ENCODE peak calls at places on chromosomes 4 and X, in six cellular contexts. One of them, this sample, is unnamed.

GRCh38 chr4:26228883-26229282 is 91.9 kb upstream of the RBPJ start:
- DNase-seq in endodermal cell: no peak
- DNase-seq in fibroblast of lung: no peak
- DNase-seq in HAP-1: no peak
- DNase-seq in SJSA1: no peak
- DNase-seq in fibroblast of pulmonary artery: no peak
- DNase-seq in this sample: no peak

GRCh38 chr4:118797558-118798142 is 38.3 kb downstream of the SEC24D start:
- DNase-seq in endodermal cell: no peak
- DNase-seq in fibroblast of lung: peak
- DNase-seq in HAP-1: no peak
- DNase-seq in SJSA1: no peak
- DNase-seq in fibroblast of pulmonary artery: peak
- DNase-seq in this sample: no peak

GRCh38 chr4:65416875-65417274 is 253.4 kb downstream of the EPHA5 start:
- DNase-seq in endodermal cell: peak
- DNase-seq in fibroblast of lung: no peak
- DNase-seq in HAP-1: no peak
- DNase-seq in SJSA1: no peak
- DNase-seq in fibroblast of pulmonary artery: peak
- DNase-seq in this sample: no peak

GRCh38 chr4:28167411-28167810 is 1306.8 kb downstream of the STIM2 start:
- DNase-seq in endodermal cell: peak
- DNase-seq in fibroblast of lung: no peak
- DNase-seq in HAP-1: no peak
- DNase-seq in SJSA1: no peak
- DNase-seq in fibroblast of pulmonary artery: no peak
- DNase-seq in this sample: no peak

GRCh38 chrX:130738638-130739195 is 164.3 kb downstream of the ENOX2 start:
- DNase-seq in endodermal cell: peak
- DNase-seq in fibroblast of lung: no peak
- DNase-seq in HAP-1: no peak
- DNase-seq in SJSA1: no peak
- DNase-seq in fibroblast of pulmonary artery: no peak
- DNase-seq in this sample: no peak

GRCh38 chr4:109764376-109764775 is 34.5 kb upstream of the PLA2G12A start:
- DNase-seq in endodermal cell: no peak
- DNase-seq in fibroblast of lung: no peak
- DNase-seq in HAP-1: no peak
- DNase-seq in SJSA1: no peak
- DNase-seq in fibroblast of pulmonary artery: no peak
- DNase-seq in this sample: no peak

GRCh38 chrX:80876877-80877276 is 67.2 kb upstream of the BRWD3 start:
- DNase-seq in endodermal cell: no peak
- DNase-seq in fibroblast of lung: peak
- DNase-seq in HAP-1: peak
- DNase-seq in SJSA1: no peak
- DNase-seq in fibroblast of pulmonary artery: peak
- DNase-seq in this sample: no peak

GRCh38 chrX:37753384-37753783 is 26.5 kb upstream of the CYBB start:
- DNase-seq in endodermal cell: no peak
- DNase-seq in fibroblast of lung: no peak
- DNase-seq in HAP-1: no peak
- DNase-seq in SJSA1: no peak
- DNase-seq in fibroblast of pulmonary artery: no peak
- DNase-seq in this sample: no peak

GRCh38 chr4:71941001-71941400 is 90.8 kb upstream of the NPFFR2 start:
- DNase-seq in endodermal cell: peak
- DNase-seq in fibroblast of lung: no peak
- DNase-seq in HAP-1: peak
- DNase-seq in SJSA1: no peak
- DNase-seq in fibroblast of pulmonary artery: peak
- DNase-seq in this sample: no peak

GRCh38 chrX:118329179-118329578 is 16.7 kb upstream of the WDR44 start:
- DNase-seq in endodermal cell: no peak
- DNase-seq in fibroblast of lung: no peak
- DNase-seq in HAP-1: no peak
- DNase-seq in SJSA1: no peak
- DNase-seq in fibroblast of pulmonary artery: no peak
- DNase-seq in this sample: no peak

GRCh38 chrX:111372065-111372464 is 39.9 kb downstream of the DCX start:
- DNase-seq in endodermal cell: no peak
- DNase-seq in fibroblast of lung: no peak
- DNase-seq in HAP-1: no peak
- DNase-seq in SJSA1: no peak
- DNase-seq in fibroblast of pulmonary artery: no peak
- DNase-seq in this sample: no peak

GRCh38 chrX:118536687-118537461 is 41.3 kb downstream of the DOCK11 start:
- DNase-seq in endodermal cell: peak
- DNase-seq in fibroblast of lung: peak
- DNase-seq in HAP-1: peak
- DNase-seq in SJSA1: no peak
- DNase-seq in fibroblast of pulmonary artery: peak
- DNase-seq in this sample: no peak

GRCh38 chr4:6541789-6542188 is 33.2 kb upstream of the MAN2B2 start:
- DNase-seq in endodermal cell: no peak
- DNase-seq in fibroblast of lung: no peak
- DNase-seq in HAP-1: no peak
- DNase-seq in SJSA1: no peak
- DNase-seq in fibroblast of pulmonary artery: no peak
- DNase-seq in this sample: no peak

GRCh38 chrX:116749943-116750342 is 287.2 kb upstream of the CT83 start:
- DNase-seq in endodermal cell: no peak
- DNase-seq in fibroblast of lung: no peak
- DNase-seq in HAP-1: peak
- DNase-seq in SJSA1: no peak
- DNase-seq in fibroblast of pulmonary artery: no peak
- DNase-seq in this sample: no peak

GRCh38 chrX:132022115-132022862 is 813 bp upstream of the STK26 start:
- DNase-seq in endodermal cell: no peak
- DNase-seq in fibroblast of lung: peak
- DNase-seq in HAP-1: peak
- DNase-seq in SJSA1: no peak
- DNase-seq in fibroblast of pulmonary artery: no peak
- DNase-seq in this sample: no peak

GRCh38 chr4:25862411-25863346 is at the start of gene SEL1L3:
- DNase-seq in endodermal cell: peak
- DNase-seq in fibroblast of lung: no peak
- DNase-seq in HAP-1: peak
- DNase-seq in SJSA1: no peak
- DNase-seq in fibroblast of pulmonary artery: no peak
- DNase-seq in this sample: no peak

GRCh38 chrX:413322-414201 is 26.9 kb upstream of the PPP2R3B start:
- DNase-seq in endodermal cell: peak
- DNase-seq in fibroblast of lung: no peak
- DNase-seq in HAP-1: no peak
- DNase-seq in SJSA1: no peak
- DNase-seq in fibroblast of pulmonary artery: peak
- DNase-seq in this sample: no peak
- H3K4me3 ChIP-seq in endodermal cell: no peak
- H3K4me3 ChIP-seq in fibroblast of lung: no peak
- H3K4me3 ChIP-seq in HAP-1: no peak
- H3K4me3 ChIP-seq in SJSA1: no peak
- H3K4me3 ChIP-seq in fibroblast of pulmonary artery: peak
- H3K4me3 ChIP-seq in this sample: no peak

DNA sequence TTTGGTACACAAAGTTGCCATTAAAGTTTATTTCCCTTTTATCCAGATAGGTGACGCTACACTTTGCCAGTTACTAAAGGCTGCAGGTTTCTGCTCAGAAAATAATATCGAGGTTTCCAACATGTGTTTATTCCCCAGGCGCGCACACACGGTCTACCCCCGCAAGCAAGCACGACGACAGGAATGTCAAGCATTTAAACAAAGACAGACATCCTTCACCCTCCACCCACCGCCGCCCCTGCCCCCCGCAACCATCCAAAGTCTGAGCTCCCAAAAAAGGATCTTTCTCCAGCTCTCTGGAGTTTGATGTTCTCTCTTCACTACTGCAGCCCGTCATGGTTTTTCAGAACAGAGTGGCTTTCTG is 1.3 kb upstream of the PCDH7 start:
- DNase-seq in endodermal cell: no peak
- DNase-seq in fibroblast of lung: peak
- DNase-seq in HAP-1: no peak
- DNase-seq in SJSA1: no peak
- DNase-seq in fibroblast of pulmonary artery: peak
- DNase-seq in this sample: no peak
- H3K4me3 ChIP-seq in endodermal cell: peak
- H3K4me3 ChIP-seq in fibroblast of lung: peak
- H3K4me3 ChIP-seq in HAP-1: peak
- H3K4me3 ChIP-seq in SJSA1: no peak
- H3K4me3 ChIP-seq in fibroblast of pulmonary artery: peak
- H3K4me3 ChIP-seq in this sample: peak

GRCh38 chr4:108607426-108607825 is 12.9 kb upstream of the RPL34 start:
- DNase-seq in endodermal cell: no peak
- DNase-seq in fibroblast of lung: no peak
- DNase-seq in HAP-1: no peak
- DNase-seq in SJSA1: no peak
- DNase-seq in fibroblast of pulmonary artery: no peak
- DNase-seq in this sample: no peak

GRCh38 chr4:108611360-108611759 is 9.0 kb upstream of the RPL34 start:
- DNase-seq in endodermal cell: no peak
- DNase-seq in fibroblast of lung: peak
- DNase-seq in HAP-1: no peak
- DNase-seq in SJSA1: no peak
- DNase-seq in fibroblast of pulmonary artery: peak
- DNase-seq in this sample: no peak
- H3K4me3 ChIP-seq in endodermal cell: no peak
- H3K4me3 ChIP-seq in fibroblast of lung: no peak
- H3K4me3 ChIP-seq in HAP-1: no peak
- H3K4me3 ChIP-seq in SJSA1: peak
- H3K4me3 ChIP-seq in fibroblast of pulmonary artery: peak
- H3K4me3 ChIP-seq in this sample: peak

GRCh38 chr4:124282301-124282898 is 430.1 kb downstream of the ANKRD50 start:
- DNase-seq in endodermal cell: no peak
- DNase-seq in fibroblast of lung: no peak
- DNase-seq in HAP-1: no peak
- DNase-seq in SJSA1: no peak
- DNase-seq in fibroblast of pulmonary artery: no peak
- DNase-seq in this sample: no peak
- H3K4me3 ChIP-seq in endodermal cell: no peak
- H3K4me3 ChIP-seq in fibroblast of lung: no peak
- H3K4me3 ChIP-seq in HAP-1: no peak
- H3K4me3 ChIP-seq in SJSA1: no peak
- H3K4me3 ChIP-seq in fibroblast of pulmonary artery: no peak
- H3K4me3 ChIP-seq in this sample: no peak

DNA sequence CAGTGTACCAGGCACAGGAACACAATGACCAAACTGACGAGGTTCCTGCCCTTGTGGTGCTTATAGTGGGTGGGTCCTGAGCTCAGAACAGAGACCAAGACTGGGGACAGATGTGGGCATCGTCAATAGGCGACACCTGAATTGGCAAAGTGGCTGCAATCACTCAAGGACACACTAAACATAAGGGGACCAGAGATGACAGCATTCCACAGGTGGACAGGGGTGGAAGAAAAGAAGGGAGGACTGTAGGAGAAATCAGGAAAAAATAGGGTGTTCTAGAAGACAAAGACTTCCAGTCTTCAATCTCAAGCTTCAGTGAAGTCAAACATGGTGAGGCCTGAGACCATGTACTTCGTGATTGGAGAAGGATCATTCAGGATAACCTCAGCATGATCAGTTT is 5.8 kb downstream of the SH3KBP1 start:
- DNase-seq in endodermal cell: no peak
- DNase-seq in fibroblast of lung: no peak
- DNase-seq in HAP-1: no peak
- DNase-seq in SJSA1: no peak
- DNase-seq in fibroblast of pulmonary artery: no peak
- DNase-seq in this sample: no peak
- H3K4me3 ChIP-seq in endodermal cell: no peak
- H3K4me3 ChIP-seq in fibroblast of lung: no peak
- H3K4me3 ChIP-seq in HAP-1: no peak
- H3K4me3 ChIP-seq in SJSA1: no peak
- H3K4me3 ChIP-seq in fibroblast of pulmonary artery: no peak
- H3K4me3 ChIP-seq in this sample: no peak

DNA sequence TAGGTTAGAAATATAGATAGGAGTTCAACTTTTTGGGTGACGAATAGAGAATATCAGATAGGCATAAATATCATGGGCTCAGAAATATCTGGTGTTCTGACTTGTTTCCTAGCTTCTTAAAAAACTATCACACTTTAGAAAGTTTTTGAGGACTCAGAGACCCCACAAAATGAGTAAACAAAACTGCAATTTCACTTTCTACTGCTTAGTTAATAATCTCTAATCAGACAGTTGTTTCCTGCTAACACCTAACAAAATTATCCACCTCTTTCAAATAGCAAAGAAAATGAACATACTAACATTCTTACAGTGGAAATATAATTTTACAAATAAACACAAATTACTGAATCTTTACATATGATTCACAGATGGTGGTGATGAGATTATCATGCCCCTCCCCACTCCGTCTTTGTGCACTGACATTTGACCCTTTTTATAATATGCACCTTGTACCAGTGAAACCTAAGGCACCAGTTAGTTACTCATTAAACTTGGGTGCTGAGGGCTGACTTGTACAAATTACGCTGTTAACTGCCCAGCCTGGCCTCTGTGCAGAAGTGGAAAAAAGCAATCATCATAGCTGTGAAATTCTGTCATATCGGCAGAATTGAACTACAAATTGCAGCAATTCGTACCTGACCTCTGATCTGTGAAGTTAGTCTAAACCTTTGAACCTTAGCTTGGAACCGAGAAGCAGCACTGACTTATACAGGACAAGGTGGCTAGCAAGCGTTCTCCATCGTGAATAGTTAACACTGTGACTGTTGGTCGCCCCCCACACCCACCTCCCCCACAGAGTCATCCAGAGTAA is 138.7 kb downstream of the CHRNA9 start:
- DNase-seq in endodermal cell: no peak
- DNase-seq in fibroblast of lung: no peak
- DNase-seq in HAP-1: no peak
- DNase-seq in SJSA1: no peak
- DNase-seq in fibroblast of pulmonary artery: no peak
- DNase-seq in this sample: no peak
- H3K4me3 ChIP-seq in endodermal cell: no peak
- H3K4me3 ChIP-seq in fibroblast of lung: no peak
- H3K4me3 ChIP-seq in HAP-1: no peak
- H3K4me3 ChIP-seq in SJSA1: no peak
- H3K4me3 ChIP-seq in fibroblast of pulmonary artery: no peak
- H3K4me3 ChIP-seq in this sample: no peak

This sample was measured in BJ.